ENCODE peak calls at places on chromosomes 6 and 20, in five cellular contexts. X is mesendoderm, A is mammary epithelial cell, U is neural progenitor cell, S is H9. B is an unnamed sample.

GRCh38 chr20:47125553-47126373 is 230.7 kb downstream of the ZMYND8 start:
- DNase-seq in X (peak), U (peak), A (peak), S (peak), B (no peak)

GRCh38 chr6:43578748-43579147 is 2.8 kb downstream of the POLH start:
- DNase-seq in S (no peak), A (no peak), X (no peak), U (no peak), B (no peak)

GRCh38 chr20:41308726-41309413 is 8.7 kb downstream of the ZHX3 start:
- DNase-seq in S (no peak), A (no peak), X (no peak), U (no peak), B (no peak)

GRCh38 chr6:45566882-45567281 is 189.1 kb upstream of the SUPT3H start:
- DNase-seq in A (peak), X (peak), S (peak), U (peak), B (no peak)

GRCh38 chr6:143328885-143329284 is 121.6 kb downstream of the ADAT2 start:
- DNase-seq in X (peak), S (no peak), U (no peak), A (peak), B (no peak)

GRCh38 chr6:51184046-51184445 is 365.4 kb downstream of the TFAP2B start:
- DNase-seq in X (no peak), A (no peak), U (no peak), S (no peak), B (no peak)

GRCh38 chr6:46891396-46891795 is 30.3 kb downstream of the ADGRF5 start:
- DNase-seq in S (no peak), A (no peak), U (no peak), X (no peak), B (no peak)

GRCh38 chr6:12196326-12196936 is 93.7 kb upstream of the EDN1 start:
- DNase-seq in S (no peak), A (peak), X (peak), U (no peak), B (peak)

GRCh38 chr20:23080521-23080920 is 5.6 kb downstream of the CD93 start:
- DNase-seq in X (no peak), A (no peak), U (no peak), S (no peak), B (no peak)

GRCh38 chr6:137767931-137768690 is 98.9 kb upstream of the TNFAIP3 start:
- DNase-seq in S (no peak), X (no peak), U (no peak), A (peak), B (no peak)

GRCh38 chr6:32972353-32973143 is 4.2 kb downstream of the BRD2 start:
- DNase-seq in X (no peak), S (no peak), A (no peak), U (peak), B (no peak)

GRCh38 chr6:32689531-32690505 is 23.4 kb upstream of the HLA-DQB1 start:
- DNase-seq in X (no peak), A (no peak), U (no peak), S (no peak), B (no peak)

GRCh38 chr6:35238843-35239289 is 20.7 kb upstream of the ZNF76 start:
- DNase-seq in S (peak), U (no peak), X (peak), A (no peak), B (no peak)

GRCh38 chr6:153016846-153017245 is 14.3 kb upstream of the MTRF1L start:
- DNase-seq in X (peak), U (no peak), S (no peak), A (no peak), B (no peak)

GRCh38 chr6:10441004-10441654 is 26.3 kb upstream of the TFAP2A start:
- DNase-seq in U (no peak), A (peak), X (peak), S (no peak), B (no peak)

GRCh38 chr20:46458891-46459750 is 52.7 kb upstream of the ELMO2 start:
- DNase-seq in A (peak), S (peak), U (peak), X (peak), B (no peak)

GRCh38 chr6:139973602-139974373 is 599.3 kb upstream of the CITED2 start:
- DNase-seq in A (no peak), U (no peak), S (no peak), X (no peak), B (no peak)

GRCh38 chr6:30688569-30688968 is 2.1 kb upstream of the PPP1R18 start:
- DNase-seq in A (no peak), S (no peak), X (no peak), U (no peak), B (no peak)
- H3K9ac ChIP-seq in A (peak), S (no peak), X (no peak), U (no peak), B (no peak)

DNA sequence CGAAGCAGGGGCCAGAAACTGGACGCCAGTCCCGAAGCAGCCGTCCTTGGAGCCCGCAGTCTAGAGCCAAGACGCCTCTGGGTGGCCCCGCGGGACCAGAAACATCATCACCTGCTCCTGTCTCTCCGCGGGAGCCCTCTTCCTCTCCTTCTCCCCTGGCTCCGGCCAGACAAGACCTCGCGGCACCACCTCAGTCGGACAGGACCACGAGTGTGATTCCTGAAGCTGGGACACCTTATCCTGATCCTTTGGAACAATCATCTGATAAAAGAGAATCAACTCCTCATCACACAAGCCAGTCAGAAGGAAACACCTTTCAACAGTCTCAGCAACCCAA is 446 bp downstream of the RSPH4A start:
- DNase-seq in X (peak), S (peak), U (peak), A (no peak), B (no peak)
- H3K27ac ChIP-seq in X (no peak), S (no peak), U (no peak), A (peak), B (no peak)

DNA sequence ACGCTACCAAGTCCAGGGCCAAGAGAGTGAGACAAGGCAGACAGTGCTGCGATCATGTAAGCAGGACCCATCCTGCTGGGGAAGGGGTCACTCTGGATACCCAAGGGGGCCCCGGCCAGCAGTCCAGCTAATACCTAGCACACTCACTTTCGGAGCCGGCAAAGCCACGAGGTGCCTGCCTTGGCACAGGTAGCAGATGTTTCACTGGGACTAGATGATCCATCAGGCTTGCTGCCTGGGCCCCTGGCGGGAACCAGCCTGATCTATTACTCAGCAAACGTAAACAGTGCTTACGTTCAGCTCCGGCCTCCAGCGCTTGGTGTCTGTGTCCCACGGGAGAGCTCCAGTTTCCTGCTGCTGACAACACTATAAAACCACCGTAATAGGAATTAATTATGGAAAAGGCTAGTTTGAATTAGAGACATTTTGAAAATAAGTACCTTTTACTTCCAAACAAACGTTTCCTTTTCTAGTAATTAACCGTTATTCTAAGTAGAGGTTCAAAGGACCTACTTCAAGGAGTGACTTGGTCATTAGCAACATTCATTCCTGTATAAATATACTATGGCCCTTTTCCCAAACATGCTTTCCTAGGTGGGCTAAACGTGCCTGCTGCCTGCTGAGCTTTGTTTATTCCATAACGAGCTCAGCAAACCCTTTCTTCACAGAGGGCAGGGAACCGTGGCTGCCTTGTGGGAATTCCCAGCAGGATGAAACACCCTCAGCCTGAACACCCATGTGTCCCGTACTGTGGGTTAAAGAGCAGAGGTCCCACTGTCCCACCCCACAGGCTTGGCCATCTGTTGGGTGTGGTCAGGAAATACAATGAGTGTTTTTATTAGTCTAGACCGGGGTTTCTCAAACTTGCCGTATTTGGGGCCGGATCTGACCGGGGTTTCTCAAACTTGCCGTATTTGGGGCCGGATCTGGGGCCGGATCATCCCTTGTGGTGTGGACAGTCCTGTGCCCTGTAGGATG is 18.4 kb downstream of the SLC22A23 start:
- DNase-seq in A (peak), U (no peak), X (no peak), S (no peak), B (peak)
- H3K9ac ChIP-seq in A (no peak), U (no peak), X (no peak), S (no peak), B (peak)

GRCh38 chr20:19244291-19244690 is 31.8 kb downstream of the SLC24A3 start:
- DNase-seq in S (no peak), X (peak), A (no peak), U (no peak), B (no peak)

GRCh38 chr20:19236371-19237055 is 24.1 kb downstream of the SLC24A3 start:
- DNase-seq in X (no peak), S (no peak), U (no peak), A (no peak), B (no peak)

DNA sequence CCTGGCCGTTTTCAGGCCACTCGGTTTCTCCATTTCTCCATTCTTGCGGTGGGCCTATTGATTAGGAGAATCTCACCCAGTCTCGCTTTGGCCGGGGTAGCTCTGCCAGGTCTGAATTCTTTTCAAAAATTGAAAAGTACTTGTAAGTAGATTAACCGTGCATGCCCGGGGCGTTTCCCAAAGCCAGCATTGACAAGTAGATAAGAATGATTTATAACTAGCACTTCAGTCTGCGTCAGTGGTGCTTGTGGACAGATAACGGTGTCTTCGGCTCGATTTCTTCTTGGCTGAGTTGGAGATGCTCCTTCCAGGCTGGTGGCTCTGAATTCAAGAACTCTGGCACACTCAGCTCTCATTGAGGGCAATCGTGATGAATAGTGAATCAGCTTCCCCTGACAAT is 29.0 kb downstream of the SLC24A3 start:
- DNase-seq in A (no peak), S (no peak), U (no peak), X (no peak), B (no peak)
- H3K27ac ChIP-seq in A (no peak), S (no peak), U (no peak), X (no peak), B (no peak)

DNA sequence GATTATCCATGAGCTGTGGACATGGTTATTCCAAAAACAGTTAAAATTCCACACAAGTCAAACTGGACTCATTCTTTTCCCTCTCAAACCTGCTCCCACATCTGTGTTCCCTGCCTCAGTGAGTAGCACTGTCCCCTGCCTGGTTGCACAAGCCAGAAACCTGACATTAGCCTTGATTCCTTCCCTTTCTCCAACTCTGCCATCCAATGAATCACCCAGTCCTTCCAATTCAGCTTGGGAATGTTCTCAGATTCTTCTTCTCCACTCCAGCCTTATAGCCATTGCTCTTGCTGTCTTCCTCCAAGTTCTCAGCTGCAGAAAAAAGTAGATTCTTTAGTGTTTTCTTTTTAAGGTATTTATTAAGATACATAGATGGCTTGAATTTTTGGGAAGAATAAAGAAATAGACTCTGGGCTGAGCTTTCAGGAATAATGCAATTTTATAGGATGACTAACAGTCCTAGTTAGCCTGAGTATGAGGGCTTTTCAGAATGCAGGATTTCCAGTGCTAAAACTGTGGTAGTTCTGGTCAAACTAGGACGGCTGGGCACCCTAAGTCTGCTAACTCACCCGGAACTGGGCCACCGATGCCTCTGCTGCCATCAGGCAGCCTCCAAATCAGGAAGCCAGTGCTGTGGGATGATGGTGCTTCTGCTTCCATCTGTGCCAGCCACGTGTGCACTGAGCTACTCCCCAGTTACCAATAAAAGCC is 18.2 kb upstream of the SASH1 start:
- DNase-seq in A (no peak), X (no peak), U (no peak), S (no peak), B (no peak)
- H3K9ac ChIP-seq in A (no peak), X (no peak), U (no peak), S (no peak), B (no peak)